ENCODE peak calls at places on chromosomes 13 and 19, in six cellular contexts. One of them, this sample, is unnamed.

GRCh38 chr13:94345374-94346195 is 133.9 kb downstream of the DCT start:
- DNase-seq in IMR-90: peak; percentile 44
- DNase-seq in H9: no peak
- DNase-seq in mesendoderm: peak; percentile 29
- DNase-seq in trophoblast cell: no peak
- DNase-seq in H1: no peak
- DNase-seq in this sample: peak; percentile 32

GRCh38 chr19:11242864-11243797 is 3.7 kb downstream of the ANGPTL8 start:
- DNase-seq in IMR-90: peak; percentile 77
- DNase-seq in H9: peak; percentile 95
- DNase-seq in mesendoderm: peak; percentile 85
- DNase-seq in trophoblast cell: peak; percentile 64
- DNase-seq in H1: peak; percentile 100
- DNase-seq in this sample: peak; percentile 85

GRCh38 chr13:95195146-95195545 is 106.1 kb downstream of the ABCC4 start:
- DNase-seq in IMR-90: no peak
- DNase-seq in H9: no peak
- DNase-seq in mesendoderm: no peak
- DNase-seq in trophoblast cell: no peak
- DNase-seq in H1: no peak
- DNase-seq in this sample: no peak

GRCh38 chr13:102870677-102871415 is 25.0 kb downstream of the ERCC5 start:
- DNase-seq in IMR-90: peak; percentile 65
- DNase-seq in H9: peak; percentile 58
- DNase-seq in mesendoderm: peak; percentile 70
- DNase-seq in trophoblast cell: peak; percentile 62
- DNase-seq in H1: peak; percentile 59
- DNase-seq in this sample: peak; percentile 66

GRCh38 chr13:99124695-99125334 is 75.8 kb upstream of the UBAC2 start:
- DNase-seq in IMR-90: peak; percentile 45
- DNase-seq in H9: no peak
- DNase-seq in mesendoderm: no peak
- DNase-seq in trophoblast cell: peak; percentile 7
- DNase-seq in H1: no peak
- DNase-seq in this sample: peak; percentile 64

GRCh38 chr13:102686024-102686423 is 8.8 kb downstream of the METTL21C start:
- DNase-seq in IMR-90: no peak
- DNase-seq in H9: no peak
- DNase-seq in mesendoderm: no peak
- DNase-seq in trophoblast cell: no peak
- DNase-seq in H1: no peak
- DNase-seq in this sample: no peak

GRCh38 chr13:98466634-98467236 is 110.2 kb downstream of the STK24 start:
- DNase-seq in IMR-90: peak; percentile 55
- DNase-seq in H9: peak; percentile 77
- DNase-seq in mesendoderm: peak; percentile 77
- DNase-seq in trophoblast cell: peak; percentile 19
- DNase-seq in H1: peak; percentile 94
- DNase-seq in this sample: peak; percentile 72

GRCh38 chr13:67740871-67741475 is 510.8 kb upstream of the PCDH9 start:
- DNase-seq in IMR-90: no peak
- DNase-seq in H9: no peak
- DNase-seq in mesendoderm: peak; percentile 75
- DNase-seq in trophoblast cell: no peak
- DNase-seq in H1: no peak
- DNase-seq in this sample: peak; percentile 10

GRCh38 chr19:16619456-16619855 is 8.5 kb downstream of the MED26 start:
- DNase-seq in IMR-90: no peak
- DNase-seq in H9: no peak
- DNase-seq in mesendoderm: no peak
- DNase-seq in trophoblast cell: no peak
- DNase-seq in H1: no peak
- DNase-seq in this sample: no peak

GRCh38 chr13:47594833-47595232 is 406.2 kb downstream of the SUCLA2 start:
- DNase-seq in IMR-90: peak; percentile 1
- DNase-seq in H9: peak; percentile 40
- DNase-seq in mesendoderm: peak; percentile 66
- DNase-seq in trophoblast cell: no peak
- DNase-seq in H1: no peak
- DNase-seq in this sample: peak; percentile 2

GRCh38 chr13:47085346-47085745 is 188.5 kb upstream of the HTR2A start:
- DNase-seq in IMR-90: peak; percentile 44
- DNase-seq in H9: no peak
- DNase-seq in mesendoderm: no peak
- DNase-seq in trophoblast cell: no peak
- DNase-seq in H1: no peak
- DNase-seq in this sample: no peak

GRCh38 chr19:12913871-12914690 is 5.0 kb downstream of the SYCE2 start:
- DNase-seq in IMR-90: no peak
- DNase-seq in H9: no peak
- DNase-seq in mesendoderm: peak; percentile 59
- DNase-seq in trophoblast cell: no peak
- DNase-seq in H1: no peak
- DNase-seq in this sample: no peak
- H2BK5ac ChIP-seq in IMR-90: no peak overlapping the region
- H2BK5ac ChIP-seq in H9: no peak overlapping the region
- H2BK5ac ChIP-seq in mesendoderm: no peak overlapping the region
- H2BK5ac ChIP-seq in trophoblast cell: no peak overlapping the region
- H2BK5ac ChIP-seq in H1: peak overlapping the region; percentile 4
- H2BK5ac ChIP-seq in this sample: no peak overlapping the region

GRCh38 chr19:35347171-35347929 is at the start of gene FFAR1:
- DNase-seq in IMR-90: no peak
- DNase-seq in H9: peak; percentile 19
- DNase-seq in mesendoderm: no peak
- DNase-seq in trophoblast cell: peak; percentile 28
- DNase-seq in H1: peak; percentile 38
- DNase-seq in this sample: no peak

GRCh38 chr19:35346193-35347052 is 1.3 kb upstream of the FFAR1 start:
- DNase-seq in IMR-90: no peak
- DNase-seq in H9: peak; percentile 19
- DNase-seq in mesendoderm: no peak
- DNase-seq in trophoblast cell: no peak
- DNase-seq in H1: peak; percentile 31
- DNase-seq in this sample: no peak

GRCh38 chr19:35347930-35348298 is 212 bp downstream of the FFAR1 start:
- DNase-seq in IMR-90: no peak
- DNase-seq in H9: peak; percentile 11
- DNase-seq in mesendoderm: no peak
- DNase-seq in trophoblast cell: no peak
- DNase-seq in H1: no peak
- DNase-seq in this sample: no peak

GRCh38 chr19:35344511-35345031 is 3.1 kb upstream of the FFAR1 start:
- DNase-seq in IMR-90: no peak
- DNase-seq in H9: peak; percentile 21
- DNase-seq in mesendoderm: no peak
- DNase-seq in trophoblast cell: no peak
- DNase-seq in H1: peak; percentile 35
- DNase-seq in this sample: no peak

GRCh38 chr19:35345671-35346111 is 2.0 kb upstream of the FFAR1 start:
- DNase-seq in IMR-90: no peak
- DNase-seq in H9: peak; percentile 6
- DNase-seq in mesendoderm: no peak
- DNase-seq in trophoblast cell: no peak
- DNase-seq in H1: peak; percentile 24
- DNase-seq in this sample: no peak
- H3K18ac ChIP-seq in IMR-90: no peak overlapping the region
- H3K18ac ChIP-seq in H9: no peak overlapping the region
- H3K18ac ChIP-seq in mesendoderm: no peak overlapping the region
- H3K18ac ChIP-seq in trophoblast cell: no peak overlapping the region
- H3K18ac ChIP-seq in H1: no peak overlapping the region
- H3K18ac ChIP-seq in this sample: no peak overlapping the region

GRCh38 chr19:2103308-2103707 is 6.6 kb downstream of the IZUMO4 start:
- DNase-seq in IMR-90: no peak
- DNase-seq in H9: no peak
- DNase-seq in mesendoderm: no peak
- DNase-seq in trophoblast cell: no peak
- DNase-seq in H1: no peak
- DNase-seq in this sample: no peak
- H2BK5ac ChIP-seq in IMR-90: no peak overlapping the region
- H2BK5ac ChIP-seq in H9: no peak overlapping the region
- H2BK5ac ChIP-seq in mesendoderm: no peak overlapping the region
- H2BK5ac ChIP-seq in trophoblast cell: no peak overlapping the region
- H2BK5ac ChIP-seq in H1: no peak overlapping the region
- H2BK5ac ChIP-seq in this sample: no peak overlapping the region

GRCh38 chr19:4722671-4723464 is 774 bp downstream of the DPP9 start:
- DNase-seq in IMR-90: peak; percentile 53
- DNase-seq in H9: no peak
- DNase-seq in mesendoderm: peak; percentile 13
- DNase-seq in trophoblast cell: no peak
- DNase-seq in H1: no peak
- DNase-seq in this sample: peak; percentile 37
- H3K18ac ChIP-seq in IMR-90: no peak overlapping the region
- H3K18ac ChIP-seq in H9: no peak overlapping the region
- H3K18ac ChIP-seq in mesendoderm: no peak overlapping the region
- H3K18ac ChIP-seq in trophoblast cell: peak overlapping the region; percentile 79
- H3K18ac ChIP-seq in H1: peak overlapping the region; percentile 19
- H3K18ac ChIP-seq in this sample: peak overlapping the region; percentile 97

GRCh38 chr19:7871530-7872305 is 2.5 kb downstream of the PRR36 start:
- DNase-seq in IMR-90: peak; percentile 85
- DNase-seq in H9: peak; percentile 99
- DNase-seq in mesendoderm: peak; percentile 97
- DNase-seq in trophoblast cell: peak; percentile 93
- DNase-seq in H1: peak; percentile 100
- DNase-seq in this sample: peak; percentile 96
- H2BK5ac ChIP-seq in IMR-90: no peak overlapping the region
- H2BK5ac ChIP-seq in H9: no peak overlapping the region
- H2BK5ac ChIP-seq in mesendoderm: no peak overlapping the region
- H2BK5ac ChIP-seq in trophoblast cell: no peak overlapping the region
- H2BK5ac ChIP-seq in H1: peak overlapping the region; percentile 4
- H2BK5ac ChIP-seq in this sample: no peak overlapping the region

DNA sequence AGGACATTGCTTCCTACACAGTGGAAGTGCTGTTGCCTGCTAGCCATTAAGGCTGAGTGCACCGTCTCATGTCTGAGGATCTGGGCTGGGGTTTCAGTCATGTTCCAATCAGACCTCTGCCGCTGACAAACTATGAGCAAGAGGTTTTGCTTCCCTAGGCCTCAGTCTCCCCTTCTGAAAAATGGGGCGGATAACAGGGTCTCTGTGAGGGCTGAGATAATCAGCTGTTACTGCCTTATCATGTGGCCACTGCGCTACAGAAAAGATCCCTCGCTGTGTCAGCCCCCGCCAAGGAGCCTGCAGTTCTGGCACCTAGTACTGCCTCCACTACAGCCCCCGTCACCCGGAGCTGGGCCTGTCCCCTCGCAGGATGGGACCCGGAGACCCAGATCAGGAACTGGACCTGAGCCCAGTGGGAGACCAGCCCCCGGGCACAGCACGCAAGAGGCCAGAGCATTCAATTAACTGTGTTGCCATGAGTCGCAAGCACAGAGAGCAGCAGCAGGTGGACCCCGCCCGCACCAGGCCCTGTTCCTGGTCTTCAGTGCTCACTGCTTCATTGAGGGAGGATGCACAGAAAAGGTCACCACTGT is 3.0 kb upstream of the PNKP start:
- DNase-seq in IMR-90: no peak
- DNase-seq in H9: no peak
- DNase-seq in mesendoderm: no peak
- DNase-seq in trophoblast cell: no peak
- DNase-seq in H1: no peak
- DNase-seq in this sample: no peak
- H3K18ac ChIP-seq in IMR-90: peak overlapping the region; percentile 17
- H3K18ac ChIP-seq in H9: peak overlapping the region; percentile 78
- H3K18ac ChIP-seq in mesendoderm: no peak overlapping the region
- H3K18ac ChIP-seq in trophoblast cell: peak overlapping the region; percentile 70
- H3K18ac ChIP-seq in H1: peak overlapping the region; percentile 90
- H3K18ac ChIP-seq in this sample: peak overlapping the region; percentile 94